ENCODE peak calls at places on chromosomes 3 and 15, in ten cellular contexts. S is bronchial epithelial cell, N is hepatocyte, B is fibroblast of lung, P is OCI-LY7, K is choroid plexus epithelial cell, Y is GM20000, I is fibroblast of pulmonary artery, V is GM12864, Z is type B pancreatic cell. J is an unnamed sample.

GRCh38 chr3:173932624-173933023 is 535.1 kb downstream of the NLGN1 start:
- DNase-seq in I (peak), K (peak), P (no peak), Z (no peak), S (peak), V (no peak), Y (no peak), B (peak), N (peak), J (no peak)

GRCh38 chr3:34005886-34006285 is 207.5 kb downstream of the PDCD6IP start:
- DNase-seq in Z (no peak), V (no peak), B (peak), P (no peak), I (peak), Y (no peak), S (no peak), K (peak), N (no peak), J (no peak)

GRCh38 chr15:41337047-41337446 is 4.4 kb downstream of the NUSAP1 start:
- DNase-seq in S (no peak), Y (no peak), P (no peak), V (no peak), K (no peak), I (no peak), Z (no peak), N (no peak), B (no peak), J (no peak)

GRCh38 chr3:177835917-177836316 is 638.6 kb upstream of the TBL1XR1 start:
- DNase-seq in V (no peak), P (no peak), B (peak), K (peak), Z (no peak), S (peak), I (peak), N (no peak), Y (no peak), J (no peak)

GRCh38 chr3:105527949-105528348 is 161.2 kb downstream of the ALCAM start:
- DNase-seq in S (peak), K (peak), B (peak), Y (peak), N (no peak), I (no peak), P (no peak), Z (no peak), V (peak), J (peak)

GRCh38 chr15:59158701-59159034 is 48.0 kb upstream of the LDHAL6B start:
- DNase-seq in B (no peak), K (no peak), Z (no peak), P (no peak), N (no peak), I (no peak), S (no peak), Y (no peak), V (no peak), J (no peak)

GRCh38 chr3:18579659-18580058 is 154.5 kb upstream of the SATB1 start:
- DNase-seq in N (no peak), P (peak), B (no peak), Y (no peak), K (no peak), V (no peak), S (no peak), I (no peak), Z (no peak), J (no peak)

GRCh38 chr3:138899592-138899991 is 47.3 kb downstream of the FOXL2 start:
- DNase-seq in P (no peak), Y (no peak), N (no peak), K (no peak), B (no peak), I (no peak), Z (no peak), S (no peak), V (no peak), J (no peak)

GRCh38 chr3:193655827-193656433 is 62.9 kb downstream of the OPA1 start:
- DNase-seq in S (no peak), Y (no peak), B (no peak), Z (no peak), I (no peak), V (no peak), K (peak), N (no peak), P (no peak), J (no peak)

GRCh38 chr3:177427540-177427939 is 230.3 kb upstream of the TBL1XR1 start:
- DNase-seq in S (peak), N (no peak), Z (no peak), Y (no peak), P (no peak), K (peak), V (no peak), I (peak), B (peak), J (no peak)

GRCh38 chr15:89785064-89785770 is 9.1 kb downstream of the MESP2 start:
- DNase-seq in K (no peak), S (no peak), V (no peak), Y (no peak), N (peak), B (no peak), Z (no peak), P (no peak), I (no peak), J (no peak)

GRCh38 chr3:127489357-127489756 is 101.2 kb downstream of the TPRA1 start:
- DNase-seq in K (no peak), Y (no peak), N (no peak), Z (no peak), B (no peak), V (no peak), P (no peak), I (no peak), S (no peak), J (no peak)

GRCh38 chr15:100457201-100457600 is 71.5 kb downstream of the CERS3 start:
- DNase-seq in Y (no peak), K (peak), V (no peak), Z (no peak), S (peak), N (no peak), B (peak), P (no peak), I (peak), J (no peak)

GRCh38 chr3:32951410-32951811 is at the start of gene CCR4:
- DNase-seq in Y (no peak), K (no peak), V (no peak), B (no peak), Z (no peak), N (no peak), I (peak), P (no peak), S (no peak), J (no peak)

GRCh38 chr3:72171461-72171860 is 386.5 kb upstream of the PROK2 start:
- DNase-seq in P (no peak), B (peak), K (no peak), Y (no peak), I (no peak), S (no peak), V (no peak), N (no peak), Z (no peak), J (no peak)

GRCh38 chr3:5068531-5068930 is 53.6 kb upstream of the ARL8B start:
- DNase-seq in I (no peak), Z (no peak), K (no peak), Y (no peak), B (no peak), V (no peak), P (no peak), S (no peak), N (no peak), J (no peak)

GRCh38 chr3:63980830-63981498 is 42.3 kb downstream of the PSMD6 start:
- DNase-seq in Z (no peak), P (no peak), V (no peak), N (no peak), I (no peak), B (no peak), K (no peak), Y (no peak), S (no peak), J (no peak)

GRCh38 chr15:41254560-41254959 is 23.5 kb downstream of the CHP1 start:
- DNase-seq in S (no peak), Y (no peak), V (no peak), P (peak), N (no peak), K (no peak), B (no peak), Z (no peak), I (no peak), J (no peak)

GRCh38 chr15:80878867-80879250 is 99.7 kb downstream of the CEMIP start:
- DNase-seq in S (no peak), K (peak), Y (no peak), Z (no peak), B (no peak), P (no peak), I (no peak), V (no peak), N (no peak), J (no peak)

GRCh38 chr3:172170841-172171240 is 131.5 kb downstream of the FNDC3B start:
- DNase-seq in K (no peak), B (no peak), V (no peak), Z (no peak), Y (no peak), I (no peak), S (no peak), N (no peak), P (no peak), J (no peak)

GRCh38 chr3:194964809-194965208 is 279.1 kb downstream of the FAM43A start:
- DNase-seq in V (no peak), N (no peak), I (no peak), Y (no peak), K (no peak), P (no peak), S (peak), Z (no peak), B (no peak), J (no peak)
- TF ChIP-seq CTCF in V (no peak), N (no peak), I (no peak), Y (no peak), K (peak), P (no peak), S (peak), Z (no peak), B (no peak), J (no peak)

GRCh38 chr3:152961323-152961722 is 126.4 kb downstream of the P2RY1 start:
- DNase-seq in P (peak), Z (no peak), V (peak), S (peak), B (peak), I (peak), N (peak), Y (peak), K (peak), J (peak)
- TF ChIP-seq CTCF in P (peak), Z (peak), V (peak), S (peak), B (peak), I (peak), N (peak), Y (no peak), K (peak), J (peak)

GRCh38 chr3:94172695-94173310 is 109.9 kb downstream of the NSUN3 start:
- DNase-seq in K (no peak), P (no peak), S (no peak), B (no peak), N (no peak), Y (no peak), V (no peak), Z (no peak), I (no peak), J (no peak)

GRCh38 chr3:94173667-94174434 is 111.0 kb downstream of the NSUN3 start:
- DNase-seq in P (no peak), N (no peak), Z (no peak), B (no peak), S (peak), V (no peak), K (peak), I (peak), Y (no peak), J (no peak)

GRCh38 chr3:94179059-94179458 is 116.2 kb downstream of the NSUN3 start:
- DNase-seq in Y (no peak), I (no peak), S (no peak), V (no peak), Z (no peak), K (no peak), P (no peak), N (no peak), B (no peak), J (no peak)

GRCh38 chr3:94176886-94177285 is 114.0 kb downstream of the NSUN3 start:
- DNase-seq in S (no peak), Y (peak), I (peak), V (no peak), K (peak), B (no peak), N (no peak), P (no peak), Z (no peak), J (no peak)

DNA sequence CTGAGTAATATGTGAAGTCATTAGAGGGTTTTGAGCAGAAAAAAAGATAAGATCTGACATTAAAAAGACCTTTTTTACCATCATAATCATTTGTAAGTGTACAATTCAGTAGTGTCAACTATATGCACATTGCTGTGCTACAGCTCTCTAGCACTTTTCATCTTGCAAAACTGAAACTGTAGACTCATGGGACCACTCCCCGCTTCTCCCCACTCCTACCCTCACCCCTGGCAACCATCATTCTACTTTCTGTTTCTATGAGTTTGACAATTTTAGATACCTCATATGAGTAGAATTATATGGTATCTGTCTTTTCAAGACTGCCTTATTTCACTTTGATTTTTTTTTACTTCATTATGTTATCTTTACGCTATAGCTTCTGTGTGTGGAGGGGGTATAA is 112.8 kb downstream of the NSUN3 start:
- DNase-seq in N (no peak), Z (no peak), S (no peak), Y (no peak), K (no peak), P (no peak), I (no peak), V (no peak), B (no peak), J (no peak)
- TF ChIP-seq CTCF in N (no peak), Z (no peak), S (no peak), Y (no peak), K (no peak), P (no peak), I (no peak), V (no peak), B (no peak), J (no peak)

GRCh38 chr3:9782777-9783176 is 9.5 kb downstream of the TADA3 start:
- DNase-seq in N (no peak), B (no peak), Z (no peak), S (peak), I (no peak), P (peak), K (no peak), V (no peak), Y (no peak), J (no peak)
- TF ChIP-seq CTCF in N (no peak), B (no peak), Z (no peak), S (no peak), I (peak), P (peak), K (no peak), V (peak), Y (peak), J (peak)

DNA sequence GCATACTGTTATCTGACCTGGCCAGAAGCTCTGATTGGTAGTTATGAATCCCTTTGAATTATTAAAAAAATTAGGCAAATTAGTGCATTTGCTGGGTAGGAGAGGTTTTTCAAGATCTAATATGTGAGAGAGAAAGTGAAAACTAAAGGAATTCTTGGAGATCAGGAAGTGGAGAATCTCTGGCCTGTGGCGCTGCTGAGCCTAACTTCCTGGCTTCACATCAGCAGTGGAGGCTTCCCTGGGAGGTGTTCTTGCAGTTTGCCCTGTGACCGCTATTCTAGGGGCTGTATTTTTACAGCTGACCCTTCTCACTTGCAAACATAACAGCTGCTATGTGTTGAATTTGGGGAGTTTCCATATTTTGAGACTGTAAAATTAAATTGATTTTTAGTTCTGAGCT is 166.4 kb downstream of the ATG7 start:
- DNase-seq in V (no peak), N (no peak), B (no peak), P (no peak), Z (no peak), K (peak), Y (no peak), S (no peak), I (peak), J (no peak)
- TF ChIP-seq CTCF in V (no peak), N (no peak), B (no peak), P (no peak), Z (no peak), K (peak), Y (no peak), S (no peak), I (peak), J (no peak)